ENCODE peak calls at places on chromosomes 16 and 17, in four cellular contexts. Q is K562, E is endothelial cell of umbilical vein, F is astrocyte. N is an unnamed sample.

GRCh38 chr16:1311738-1312458 is 2.5 kb downstream of the UBE2I start:
- DNase-seq in F (no peak), Q (no peak), E (no peak), N (no peak)

GRCh38 chr17:61189968-61190367 is 209.7 kb upstream of the TBX2 start:
- DNase-seq in E (no peak), Q (no peak), F (no peak), N (no peak)

GRCh38 chr17:79707931-79708891 is 22.5 kb upstream of the ENPP7 start:
- DNase-seq in F (no peak), E (peak), Q (peak), N (peak)

GRCh38 chr16:74760007-74760767 is 14.4 kb downstream of the FA2H start:
- DNase-seq in F (no peak), Q (no peak), E (peak), N (peak)

GRCh38 chr17:66945451-66945850 is 19.1 kb upstream of the CACNG4 start:
- DNase-seq in Q (no peak), E (no peak), F (peak), N (no peak)

GRCh38 chr17:45574376-45574775 is 83.9 kb upstream of the PLEKHM1 start:
- DNase-seq in E (no peak), Q (peak), F (peak), N (no peak)

GRCh38 chr17:31857920-31858646 is 961 bp downstream of the COPRS start:
- DNase-seq in Q (no peak), E (no peak), F (no peak), N (peak)

GRCh38 chr16:69938981-69939820 is 11.9 kb upstream of the CLEC18A start:
- DNase-seq in Q (no peak), F (no peak), E (no peak), N (no peak)

GRCh38 chr16:27333549-27333948 is 19.8 kb downstream of the IL4R start:
- DNase-seq in F (no peak), Q (no peak), E (no peak), N (no peak)

GRCh38 chr17:43645765-43646481 is 15.8 kb downstream of the MEOX1 start:
- DNase-seq in F (no peak), E (peak), Q (no peak), N (peak)

GRCh38 chr16:21656795-21657768 is 4.7 kb upstream of the IGSF6 start:
- DNase-seq in Q (peak), F (peak), E (peak), N (peak)
- H3K9ac ChIP-seq in Q (no peak), F (no peak), E (no peak), N (no peak)

GRCh38 chr16:29664133-29664912 is 1.3 kb downstream of the SPN start:
- DNase-seq in F (no peak), Q (peak), E (no peak), N (no peak)
- H2AFZ ChIP-seq in F (no peak), Q (peak), E (no peak), N (no peak)

GRCh38 chr17:57902117-57902799 is 52.4 kb upstream of the MRPS23 start:
- DNase-seq in Q (no peak), E (no peak), F (no peak), N (no peak)

GRCh38 chr17:57899391-57899790 is 49.5 kb upstream of the MRPS23 start:
- DNase-seq in F (no peak), Q (no peak), E (no peak), N (no peak)

GRCh38 chr17:57900991-57901743 is 51.3 kb upstream of the MRPS23 start:
- DNase-seq in F (no peak), E (no peak), Q (no peak), N (peak)

GRCh38 chr17:57898487-57899311 is 48.9 kb upstream of the MRPS23 start:
- DNase-seq in Q (no peak), F (peak), E (no peak), N (no peak)

GRCh38 chr17:57899822-57900221 is 50.0 kb upstream of the MRPS23 start:
- DNase-seq in F (no peak), E (no peak), Q (no peak), N (peak)
- H3K9ac ChIP-seq in F (no peak), E (no peak), Q (no peak), N (peak)

DNA sequence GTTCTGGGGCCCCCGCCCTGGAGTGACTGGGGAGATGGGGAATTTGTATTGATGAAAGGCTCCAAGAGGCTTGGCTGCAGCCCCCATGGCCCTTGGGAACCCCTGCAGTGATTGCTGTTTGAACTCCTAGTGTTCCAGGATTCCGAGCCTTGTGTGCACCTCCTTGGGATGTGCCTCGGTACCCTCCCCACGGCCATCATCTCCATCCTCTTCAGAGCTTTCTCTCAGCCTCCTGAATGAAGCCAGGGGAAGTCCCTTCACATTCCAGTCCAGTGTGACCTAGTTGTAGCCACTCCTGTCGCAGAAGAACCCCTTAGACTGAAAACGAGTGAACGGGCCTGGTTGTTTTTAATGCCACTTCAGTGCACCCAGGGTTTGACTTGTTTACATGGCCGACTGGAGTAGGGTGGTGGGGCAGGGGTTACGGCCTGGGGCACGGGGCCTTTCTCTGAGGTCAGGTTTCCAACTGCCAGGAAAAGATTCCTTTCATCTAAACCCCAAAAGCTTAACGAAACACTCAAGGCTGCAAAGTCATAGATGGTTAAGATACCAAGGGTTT is 1.5 kb downstream of the MPRIP start:
- DNase-seq in F (no peak), E (peak), Q (no peak), N (peak)
- H2AFZ ChIP-seq in F (no peak), E (no peak), Q (no peak), N (no peak)

GRCh38 chr17:82876149-82876548 is 36.3 kb upstream of the ZNF750 start:
- DNase-seq in Q (peak), E (peak), F (no peak), N (no peak)
- H3K9ac ChIP-seq in Q (peak), E (peak), F (no peak), N (peak)

N was measured in PC-3.